ENCODE peak calls at places on chromosomes 4 and X, in eight cellular contexts. One of them, this sample, is unnamed.

GRCh38 chrX:115602729-115603389 is 41.9 kb downstream of the PLS3 start:
- DNase-seq in progenitor cell of endocrine pancreas: no peak
- DNase-seq in NB4: no peak
- DNase-seq in NCI-H1436: no peak
- DNase-seq in fibroblast of lung: no peak
- DNase-seq in left ventricle myocardium inferior: no peak
- DNase-seq in NCI-H1092: no peak
- DNase-seq in activated CD8-positive, alpha-beta memory T cell treated with anti-CD3 and anti-CD28 coated beads for 48 hours: no peak
- DNase-seq in this sample: no peak

GRCh38 chr4:113411496-113411938 is 350.0 kb downstream of the CAMK2D start:
- DNase-seq in NCI-H1436: no peak
- DNase-seq in NB4: no peak
- DNase-seq in activated CD8-positive, alpha-beta memory T cell treated with anti-CD3 and anti-CD28 coated beads for 48 hours: no peak
- DNase-seq in progenitor cell of endocrine pancreas: no peak
- DNase-seq in NCI-H1092: no peak
- DNase-seq in fibroblast of lung: peak; percentile 96
- DNase-seq in left ventricle myocardium inferior: no peak
- DNase-seq in this sample: no peak

GRCh38 chrX:106791495-106791894 is 11.0 kb upstream of the TBC1D8B start:
- DNase-seq in NCI-H1436: no peak
- DNase-seq in fibroblast of lung: peak; percentile 35
- DNase-seq in progenitor cell of endocrine pancreas: no peak
- DNase-seq in NCI-H1092: no peak
- DNase-seq in NB4: peak; percentile 17
- DNase-seq in left ventricle myocardium inferior: no peak
- DNase-seq in activated CD8-positive, alpha-beta memory T cell treated with anti-CD3 and anti-CD28 coated beads for 48 hours: no peak
- DNase-seq in this sample: no peak

GRCh38 chr4:77697860-77698599 is 92.4 kb downstream of the CXCL13 start:
- DNase-seq in left ventricle myocardium inferior: no peak
- DNase-seq in fibroblast of lung: peak; percentile 85
- DNase-seq in NCI-H1092: no peak
- DNase-seq in NCI-H1436: no peak
- DNase-seq in activated CD8-positive, alpha-beta memory T cell treated with anti-CD3 and anti-CD28 coated beads for 48 hours: no peak
- DNase-seq in progenitor cell of endocrine pancreas: no peak
- DNase-seq in NB4: peak; percentile 44
- DNase-seq in this sample: no peak

GRCh38 chrX:119272882-119273806 is 37.1 kb downstream of the PGRMC1 start:
- DNase-seq in NCI-H1436: no peak
- DNase-seq in NCI-H1092: no peak
- DNase-seq in NB4: no peak
- DNase-seq in fibroblast of lung: peak; percentile 44
- DNase-seq in activated CD8-positive, alpha-beta memory T cell treated with anti-CD3 and anti-CD28 coated beads for 48 hours: peak; percentile 16
- DNase-seq in progenitor cell of endocrine pancreas: no peak
- DNase-seq in left ventricle myocardium inferior: peak; percentile 21
- DNase-seq in this sample: no peak

GRCh38 chrX:119025900-119026299 is 46.9 kb upstream of the CT47C1 start:
- DNase-seq in NB4: no peak
- DNase-seq in activated CD8-positive, alpha-beta memory T cell treated with anti-CD3 and anti-CD28 coated beads for 48 hours: no peak
- DNase-seq in NCI-H1092: no peak
- DNase-seq in progenitor cell of endocrine pancreas: no peak
- DNase-seq in left ventricle myocardium inferior: no peak
- DNase-seq in fibroblast of lung: no peak
- DNase-seq in NCI-H1436: no peak
- DNase-seq in this sample: no peak

GRCh38 chr4:120144634-120145033 is 78.0 kb upstream of the MAD2L1 start:
- DNase-seq in activated CD8-positive, alpha-beta memory T cell treated with anti-CD3 and anti-CD28 coated beads for 48 hours: no peak
- DNase-seq in fibroblast of lung: no peak
- DNase-seq in progenitor cell of endocrine pancreas: no peak
- DNase-seq in NCI-H1092: no peak
- DNase-seq in NB4: no peak
- DNase-seq in NCI-H1436: no peak
- DNase-seq in left ventricle myocardium inferior: no peak
- DNase-seq in this sample: no peak

GRCh38 chr4:80492761-80493160 is 157.2 kb downstream of the CFAP299 start:
- DNase-seq in NCI-H1092: no peak
- DNase-seq in fibroblast of lung: no peak
- DNase-seq in left ventricle myocardium inferior: no peak
- DNase-seq in NCI-H1436: no peak
- DNase-seq in activated CD8-positive, alpha-beta memory T cell treated with anti-CD3 and anti-CD28 coated beads for 48 hours: no peak
- DNase-seq in NB4: no peak
- DNase-seq in progenitor cell of endocrine pancreas: no peak
- DNase-seq in this sample: no peak

GRCh38 chrX:24357101-24357500 is 3.3 kb upstream of the SUPT20HL1 start:
- DNase-seq in NCI-H1436: no peak
- DNase-seq in NB4: no peak
- DNase-seq in NCI-H1092: no peak
- DNase-seq in progenitor cell of endocrine pancreas: no peak
- DNase-seq in fibroblast of lung: no peak
- DNase-seq in left ventricle myocardium inferior: no peak
- DNase-seq in activated CD8-positive, alpha-beta memory T cell treated with anti-CD3 and anti-CD28 coated beads for 48 hours: no peak
- DNase-seq in this sample: no peak

GRCh38 chr4:77201343-77201742 is 44.3 kb downstream of the CCNG2 start:
- DNase-seq in fibroblast of lung: no peak
- DNase-seq in left ventricle myocardium inferior: no peak
- DNase-seq in activated CD8-positive, alpha-beta memory T cell treated with anti-CD3 and anti-CD28 coated beads for 48 hours: no peak
- DNase-seq in NCI-H1092: no peak
- DNase-seq in NCI-H1436: no peak
- DNase-seq in NB4: no peak
- DNase-seq in progenitor cell of endocrine pancreas: no peak
- DNase-seq in this sample: no peak

GRCh38 chrX:30373951-30374350 is 64.8 kb upstream of the NR0B1 start:
- DNase-seq in NB4: no peak
- DNase-seq in left ventricle myocardium inferior: no peak
- DNase-seq in fibroblast of lung: no peak
- DNase-seq in activated CD8-positive, alpha-beta memory T cell treated with anti-CD3 and anti-CD28 coated beads for 48 hours: no peak
- DNase-seq in NCI-H1092: no peak
- DNase-seq in NCI-H1436: no peak
- DNase-seq in progenitor cell of endocrine pancreas: no peak
- DNase-seq in this sample: no peak

GRCh38 chr4:75630174-75630931 is at the start of gene CDKL2:
- DNase-seq in left ventricle myocardium inferior: peak; percentile 80
- DNase-seq in progenitor cell of endocrine pancreas: peak; percentile 85
- DNase-seq in NCI-H1092: peak; percentile 87
- DNase-seq in activated CD8-positive, alpha-beta memory T cell treated with anti-CD3 and anti-CD28 coated beads for 48 hours: peak; percentile 75
- DNase-seq in NCI-H1436: peak; percentile 70
- DNase-seq in fibroblast of lung: peak; percentile 55
- DNase-seq in NB4: no peak
- DNase-seq in this sample: peak; percentile 77

GRCh38 chr4:13540446-13541175 is 3.7 kb downstream of the NKX3-2 start:
- DNase-seq in fibroblast of lung: no peak
- DNase-seq in left ventricle myocardium inferior: no peak
- DNase-seq in progenitor cell of endocrine pancreas: no peak
- DNase-seq in NB4: no peak
- DNase-seq in NCI-H1436: no peak
- DNase-seq in NCI-H1092: no peak
- DNase-seq in activated CD8-positive, alpha-beta memory T cell treated with anti-CD3 and anti-CD28 coated beads for 48 hours: no peak
- DNase-seq in this sample: no peak

GRCh38 chrX:30735839-30736238 is 82.6 kb downstream of the GK start:
- DNase-seq in left ventricle myocardium inferior: peak; percentile 15
- DNase-seq in NCI-H1092: peak; percentile 35
- DNase-seq in fibroblast of lung: peak; percentile 60
- DNase-seq in NCI-H1436: peak; percentile 14
- DNase-seq in progenitor cell of endocrine pancreas: peak; percentile 23
- DNase-seq in activated CD8-positive, alpha-beta memory T cell treated with anti-CD3 and anti-CD28 coated beads for 48 hours: peak; percentile 8
- DNase-seq in NB4: peak; percentile 73
- DNase-seq in this sample: peak; percentile 23

GRCh38 chr4:43458293-43458692 is 565.8 kb downstream of the GRXCR1 start:
- DNase-seq in fibroblast of lung: no peak
- DNase-seq in progenitor cell of endocrine pancreas: no peak
- DNase-seq in NCI-H1092: no peak
- DNase-seq in NCI-H1436: no peak
- DNase-seq in activated CD8-positive, alpha-beta memory T cell treated with anti-CD3 and anti-CD28 coated beads for 48 hours: no peak
- DNase-seq in NB4: no peak
- DNase-seq in left ventricle myocardium inferior: no peak
- DNase-seq in this sample: no peak

GRCh38 chr4:147839651-147840050 is 107.8 kb downstream of the ARHGAP10 start:
- DNase-seq in progenitor cell of endocrine pancreas: no peak
- DNase-seq in NCI-H1092: no peak
- DNase-seq in NB4: no peak
- DNase-seq in fibroblast of lung: no peak
- DNase-seq in NCI-H1436: no peak
- DNase-seq in activated CD8-positive, alpha-beta memory T cell treated with anti-CD3 and anti-CD28 coated beads for 48 hours: no peak
- DNase-seq in left ventricle myocardium inferior: no peak
- DNase-seq in this sample: no peak

GRCh38 chr4:80309301-80310004 is 26.1 kb upstream of the CFAP299 start:
- DNase-seq in NCI-H1436: no peak
- DNase-seq in NB4: peak; percentile 10
- DNase-seq in fibroblast of lung: peak; percentile 89
- DNase-seq in NCI-H1092: no peak
- DNase-seq in progenitor cell of endocrine pancreas: no peak
- DNase-seq in activated CD8-positive, alpha-beta memory T cell treated with anti-CD3 and anti-CD28 coated beads for 48 hours: no peak
- DNase-seq in left ventricle myocardium inferior: no peak
- DNase-seq in this sample: no peak

GRCh38 chrX:43618376-43619205 is 37.5 kb upstream of the MAOA start:
- DNase-seq in activated CD8-positive, alpha-beta memory T cell treated with anti-CD3 and anti-CD28 coated beads for 48 hours: no peak
- DNase-seq in NCI-H1436: no peak
- DNase-seq in NB4: no peak
- DNase-seq in left ventricle myocardium inferior: no peak
- DNase-seq in progenitor cell of endocrine pancreas: no peak
- DNase-seq in NCI-H1092: no peak
- DNase-seq in fibroblast of lung: no peak
- DNase-seq in this sample: no peak

GRCh38 chrX:5122181-5122678 is 1106.4 kb downstream of the NLGN4X start:
- DNase-seq in progenitor cell of endocrine pancreas: no peak
- DNase-seq in NCI-H1436: no peak
- DNase-seq in activated CD8-positive, alpha-beta memory T cell treated with anti-CD3 and anti-CD28 coated beads for 48 hours: no peak
- DNase-seq in NB4: no peak
- DNase-seq in fibroblast of lung: no peak
- DNase-seq in NCI-H1092: no peak
- DNase-seq in left ventricle myocardium inferior: no peak
- DNase-seq in this sample: no peak

GRCh38 chrX:9902651-9903050 is 64.5 kb upstream of the CLDN34 start:
- DNase-seq in progenitor cell of endocrine pancreas: no peak
- DNase-seq in NCI-H1436: no peak
- DNase-seq in left ventricle myocardium inferior: no peak
- DNase-seq in NCI-H1092: no peak
- DNase-seq in fibroblast of lung: no peak
- DNase-seq in NB4: no peak
- DNase-seq in activated CD8-positive, alpha-beta memory T cell treated with anti-CD3 and anti-CD28 coated beads for 48 hours: no peak
- DNase-seq in this sample: no peak

GRCh38 chrX:149371984-149372383 is 133.1 kb downstream of the IDS start:
- DNase-seq in activated CD8-positive, alpha-beta memory T cell treated with anti-CD3 and anti-CD28 coated beads for 48 hours: no peak
- DNase-seq in NB4: no peak
- DNase-seq in progenitor cell of endocrine pancreas: no peak
- DNase-seq in fibroblast of lung: no peak
- DNase-seq in left ventricle myocardium inferior: no peak
- DNase-seq in NCI-H1436: no peak
- DNase-seq in NCI-H1092: no peak
- DNase-seq in this sample: no peak

GRCh38 chr4:33060873-33061542 is 2340.8 kb downstream of the PCDH7 start:
- DNase-seq in activated CD8-positive, alpha-beta memory T cell treated with anti-CD3 and anti-CD28 coated beads for 48 hours: no peak
- DNase-seq in progenitor cell of endocrine pancreas: peak; percentile 46
- DNase-seq in left ventricle myocardium inferior: no peak
- DNase-seq in fibroblast of lung: peak; percentile 67
- DNase-seq in NB4: peak; percentile 67
- DNase-seq in NCI-H1436: peak; percentile 1
- DNase-seq in NCI-H1092: peak; percentile 4
- DNase-seq in this sample: no peak

GRCh38 chr4:98485816-98486355 is 172.5 kb downstream of the TSPAN5 start:
- DNase-seq in fibroblast of lung: no peak
- DNase-seq in NCI-H1436: no peak
- DNase-seq in NCI-H1092: no peak
- DNase-seq in NB4: no peak
- DNase-seq in activated CD8-positive, alpha-beta memory T cell treated with anti-CD3 and anti-CD28 coated beads for 48 hours: no peak
- DNase-seq in left ventricle myocardium inferior: no peak
- DNase-seq in progenitor cell of endocrine pancreas: no peak
- DNase-seq in this sample: no peak

GRCh38 chrX:154805696-154806091 is 409 bp upstream of the MPP1 start:
- DNase-seq in left ventricle myocardium inferior: no peak
- DNase-seq in fibroblast of lung: peak; percentile 43
- DNase-seq in activated CD8-positive, alpha-beta memory T cell treated with anti-CD3 and anti-CD28 coated beads for 48 hours: no peak
- DNase-seq in NB4: no peak
- DNase-seq in NCI-H1436: no peak
- DNase-seq in progenitor cell of endocrine pancreas: no peak
- DNase-seq in NCI-H1092: no peak
- DNase-seq in this sample: no peak

GRCh38 chrX:41333744-41333993 is 293 bp upstream of the DDX3X start:
- DNase-seq in progenitor cell of endocrine pancreas: peak; percentile 40
- DNase-seq in activated CD8-positive, alpha-beta memory T cell treated with anti-CD3 and anti-CD28 coated beads for 48 hours: no peak
- DNase-seq in NCI-H1092: peak; percentile 91
- DNase-seq in NCI-H1436: peak; percentile 78
- DNase-seq in left ventricle myocardium inferior: no peak
- DNase-seq in NB4: peak; percentile 87
- DNase-seq in fibroblast of lung: peak; percentile 92
- DNase-seq in this sample: no peak

GRCh38 chr4:76904646-76905190 is 6.8 kb upstream of the SOWAHB start:
- DNase-seq in fibroblast of lung: no peak
- DNase-seq in progenitor cell of endocrine pancreas: no peak
- DNase-seq in NB4: no peak
- DNase-seq in NCI-H1436: no peak
- DNase-seq in NCI-H1092: no peak
- DNase-seq in left ventricle myocardium inferior: no peak
- DNase-seq in activated CD8-positive, alpha-beta memory T cell treated with anti-CD3 and anti-CD28 coated beads for 48 hours: no peak
- DNase-seq in this sample: no peak

GRCh38 chrX:19659929-19660328 is 144.6 kb upstream of the MAP3K15 start:
- DNase-seq in NCI-H1436: no peak
- DNase-seq in fibroblast of lung: no peak
- DNase-seq in NCI-H1092: no peak
- DNase-seq in activated CD8-positive, alpha-beta memory T cell treated with anti-CD3 and anti-CD28 coated beads for 48 hours: no peak
- DNase-seq in progenitor cell of endocrine pancreas: no peak
- DNase-seq in left ventricle myocardium inferior: no peak
- DNase-seq in NB4: no peak
- DNase-seq in this sample: no peak

GRCh38 chr4:14265651-14266050 is 638.1 kb upstream of the BOD1L1 start:
- DNase-seq in activated CD8-positive, alpha-beta memory T cell treated with anti-CD3 and anti-CD28 coated beads for 48 hours: no peak
- DNase-seq in NB4: no peak
- DNase-seq in NCI-H1092: no peak
- DNase-seq in NCI-H1436: no peak
- DNase-seq in left ventricle myocardium inferior: no peak
- DNase-seq in progenitor cell of endocrine pancreas: no peak
- DNase-seq in fibroblast of lung: no peak
- DNase-seq in this sample: no peak

GRCh38 chrX:44874481-44875184 is 1.6 kb downstream of the KDM6A start:
- DNase-seq in NCI-H1436: no peak
- DNase-seq in NCI-H1092: no peak
- DNase-seq in NB4: peak; percentile 53
- DNase-seq in activated CD8-positive, alpha-beta memory T cell treated with anti-CD3 and anti-CD28 coated beads for 48 hours: peak; percentile 7
- DNase-seq in fibroblast of lung: peak; percentile 37
- DNase-seq in left ventricle myocardium inferior: no peak
- DNase-seq in progenitor cell of endocrine pancreas: no peak
- DNase-seq in this sample: no peak